ENCODE peak calls at places on chromosomes 2 and 18, in eight cellular contexts. R is stimulated activated naive B cell treated with anti-CD40 and anti-IgM and Interleukin-4, amounts not matched to agents 10 μg/mL and 1 μg/mL and 100 μg/mL, for 72 hours; H is HTR-8/SVneo; Y is GM13977; K is activated T-helper 1 cell treated with Interleukin-2 at 50 U/mL for 16 hours; V is T1000; E is aorta; W is pancreas. T is an unnamed sample.

GRCh38 chr2:60100034-60100433 is 453.4 kb downstream of the BCL11A start:
- DNase-seq in R (no peak), H (no peak), Y (no peak), K (no peak), V (no peak), E (no peak), W (no peak), T (no peak)

GRCh38 chr2:20113986-20114938 is 62.8 kb upstream of the LAPTM4A start:
- DNase-seq in R (no peak), H (no peak), Y (no peak), K (no peak), V (no peak), E (no peak), W (no peak), T (no peak)

GRCh38 chr2:239025951-239026461 is 178.1 kb downstream of the TWIST2 start:
- DNase-seq in R (no peak), H (no peak), Y (no peak), K (no peak), V (no peak), E (no peak), W (no peak), T (no peak)

GRCh38 chr2:188784269-188784762 is 189.9 kb upstream of the COL3A1 start:
- DNase-seq in R (no peak), H (no peak), Y (no peak), K (no peak), V (no peak), E (no peak), W (no peak), T (no peak)

GRCh38 chr2:235727891-235728380 is 234.1 kb downstream of the AGAP1 start:
- DNase-seq in R (no peak), H (no peak), Y (no peak), K (no peak), V (no peak), E (no peak), W (no peak), T (no peak)

GRCh38 chr2:33782395-33783239 is 183.5 kb upstream of the FAM98A start:
- DNase-seq in R (no peak), H (no peak), Y (no peak), K (no peak), V (no peak), E (no peak), W (no peak), T (no peak)

GRCh38 chr2:177900091-177900490 is 172.5 kb downstream of the PDE11A start:
- DNase-seq in R (no peak), H (no peak), Y (no peak), K (no peak), V (no peak), E (no peak), W (no peak), T (no peak)

GRCh38 chr2:11122380-11122779 is 32.9 kb upstream of the SLC66A3 start:
- DNase-seq in R (no peak), H (no peak), Y (no peak), K (no peak), V (no peak), E (no peak), W (no peak), T (no peak)

GRCh38 chr2:220437938-220438337 is 810.5 kb downstream of the SLC4A3 start:
- DNase-seq in R (no peak), H (no peak), Y (no peak), K (no peak), V (no peak), E (no peak), W (no peak), T (no peak)

GRCh38 chr2:48209214-48209885 is 303.1 kb upstream of the FBXO11 start:
- DNase-seq in R (no peak), H (peak; percentile 12), Y (no peak), K (no peak), V (no peak), E (no peak), W (no peak), T (no peak)

GRCh38 chr2:45706028-45706427 is 54.6 kb downstream of the PRKCE start:
- DNase-seq in R (no peak), H (no peak), Y (no peak), K (no peak), V (no peak), E (no peak), W (no peak), T (no peak)

GRCh38 chr18:79642626-79643025 is 37.0 kb upstream of the CTDP1 start:
- DNase-seq in R (no peak), H (no peak), Y (no peak), K (no peak), V (no peak), E (no peak), W (no peak), T (no peak)

GRCh38 chr2:232894746-232895145 is 24.7 kb downstream of the SNORC start:
- DNase-seq in R (no peak), H (no peak), Y (no peak), K (no peak), V (no peak), E (no peak), W (no peak), T (no peak)

GRCh38 chr18:3655637-3656050 is 205.7 kb downstream of the TGIF1 start:
- DNase-seq in R (no peak), H (no peak), Y (no peak), K (no peak), V (no peak), E (no peak), W (no peak), T (no peak)

GRCh38 chr2:149490296-149490695 is 97.3 kb downstream of the MMADHC start:
- DNase-seq in R (no peak), H (peak; percentile 45), Y (no peak), K (no peak), V (no peak), E (no peak), W (no peak), T (no peak)

GRCh38 chr18:50203801-50204604 is 9.1 kb upstream of the MYO5B start:
- DNase-seq in R (no peak), H (peak; percentile 17), Y (peak; percentile 40), K (no peak), V (no peak), E (peak; percentile 46), W (peak; percentile 48), T (peak; percentile 32)

GRCh38 chr2:24702800-24703199 is 90.4 kb downstream of the PTRHD1 start:
- DNase-seq in R (no peak), H (peak; percentile 55), Y (no peak), K (no peak), V (no peak), E (no peak), W (no peak), T (no peak)

GRCh38 chr18:46096651-46097300 is 1.3 kb downstream of the ATP5F1A start:
- DNase-seq in R (no peak), H (no peak), Y (peak; percentile 27), K (no peak), V (no peak), E (no peak), W (no peak), T (no peak)

GRCh38 chr18:2988041-2988794 is 24.7 kb downstream of the LPIN2 start:
- DNase-seq in R (no peak), H (no peak), Y (no peak), K (no peak), V (no peak), E (no peak), W (no peak), T (no peak)

GRCh38 chr2:153963247-153963646 is 91.5 kb downstream of the GALNT13 start:
- DNase-seq in R (no peak), H (no peak), Y (no peak), K (no peak), V (no peak), E (no peak), W (no peak), T (no peak)

GRCh38 chr2:36356990-36357505 is 1.5 kb downstream of the CRIM1 start:
- DNase-seq in R (peak; percentile 54), H (no peak), Y (no peak), K (no peak), V (no peak), E (peak; percentile 59), W (no peak), T (peak; percentile 39)

GRCh38 chr18:63198098-63198760 is 121.3 kb downstream of the BCL2 start:
- DNase-seq in R (no peak), H (no peak), Y (no peak), K (no peak), V (no peak), E (no peak), W (no peak), T (no peak)

T was measured in activated CD8-positive, alpha-beta T cell treated with anti-CD3 and anti-CD28 coated beads, Interleukin-2, amount 10 ng/mL, durations not matched to agents 7 days and 5 days.